ENCODE peak calls at places on chromosomes 13 and 19, in nine cellular contexts. One of them, this sample, is unnamed.

GRCh38 chr19:30374791-30375650 is 2.8 kb downstream of the ZNF536 start:
- DNase-seq in stomach: peak
- DNase-seq in activated T-cell treated with anti-CD3 and anti-CD28 coated beads for 24 hours: no peak
- DNase-seq in stimulated activated CD8-positive, alpha-beta memory T cell treated with anti-CD3 and anti-CD28 coated beads, Interleukin-15, amount 100 ng/mL, for 24 hours: no peak
- DNase-seq in HTR-8/SVneo: no peak
- DNase-seq in brain microvascular endothelial cell: no peak
- DNase-seq in omental fat pad: no peak
- DNase-seq in lower leg skin: peak
- DNase-seq in NCI-H774: no peak
- DNase-seq in this sample: no peak

GRCh38 chr13:95480131-95480545 is 72.4 kb upstream of the CLDN10 start:
- DNase-seq in omental fat pad: no peak
- DNase-seq in lower leg skin: no peak
- DNase-seq in activated T-cell treated with anti-CD3 and anti-CD28 coated beads for 24 hours: no peak
- DNase-seq in NCI-H774: no peak
- DNase-seq in brain microvascular endothelial cell: no peak
- DNase-seq in stomach: no peak
- DNase-seq in HTR-8/SVneo: no peak
- DNase-seq in stimulated activated CD8-positive, alpha-beta memory T cell treated with anti-CD3 and anti-CD28 coated beads, Interleukin-15, amount 100 ng/mL, for 24 hours: no peak
- DNase-seq in this sample: no peak

GRCh38 chr13:74771964-74772363 is 637.8 kb upstream of the KLF12 start:
- DNase-seq in stomach: no peak
- DNase-seq in HTR-8/SVneo: peak
- DNase-seq in NCI-H774: no peak
- DNase-seq in activated T-cell treated with anti-CD3 and anti-CD28 coated beads for 24 hours: no peak
- DNase-seq in stimulated activated CD8-positive, alpha-beta memory T cell treated with anti-CD3 and anti-CD28 coated beads, Interleukin-15, amount 100 ng/mL, for 24 hours: no peak
- DNase-seq in brain microvascular endothelial cell: peak
- DNase-seq in lower leg skin: no peak
- DNase-seq in omental fat pad: no peak
- DNase-seq in this sample: no peak

GRCh38 chr19:45468159-45468651 is 409 bp downstream of the FOSB start:
- DNase-seq in omental fat pad: no peak
- DNase-seq in HTR-8/SVneo: no peak
- DNase-seq in brain microvascular endothelial cell: peak
- DNase-seq in stomach: peak
- DNase-seq in lower leg skin: peak
- DNase-seq in NCI-H774: no peak
- DNase-seq in activated T-cell treated with anti-CD3 and anti-CD28 coated beads for 24 hours: no peak
- DNase-seq in stimulated activated CD8-positive, alpha-beta memory T cell treated with anti-CD3 and anti-CD28 coated beads, Interleukin-15, amount 100 ng/mL, for 24 hours: no peak
- DNase-seq in this sample: no peak

GRCh38 chr19:3356805-3357204 is 9.6 kb upstream of the NFIC start:
- DNase-seq in lower leg skin: no peak
- DNase-seq in HTR-8/SVneo: no peak
- DNase-seq in stimulated activated CD8-positive, alpha-beta memory T cell treated with anti-CD3 and anti-CD28 coated beads, Interleukin-15, amount 100 ng/mL, for 24 hours: no peak
- DNase-seq in brain microvascular endothelial cell: no peak
- DNase-seq in stomach: no peak
- DNase-seq in omental fat pad: no peak
- DNase-seq in NCI-H774: no peak
- DNase-seq in activated T-cell treated with anti-CD3 and anti-CD28 coated beads for 24 hours: no peak
- DNase-seq in this sample: no peak

GRCh38 chr13:30826911-30827577 is 79.0 kb upstream of the MEDAG start:
- DNase-seq in activated T-cell treated with anti-CD3 and anti-CD28 coated beads for 24 hours: no peak
- DNase-seq in NCI-H774: no peak
- DNase-seq in stimulated activated CD8-positive, alpha-beta memory T cell treated with anti-CD3 and anti-CD28 coated beads, Interleukin-15, amount 100 ng/mL, for 24 hours: no peak
- DNase-seq in lower leg skin: peak
- DNase-seq in omental fat pad: no peak
- DNase-seq in stomach: no peak
- DNase-seq in HTR-8/SVneo: no peak
- DNase-seq in brain microvascular endothelial cell: no peak
- DNase-seq in this sample: no peak

GRCh38 chr19:19849056-19849455 is 16.6 kb upstream of the ZNF253 start:
- DNase-seq in lower leg skin: no peak
- DNase-seq in stimulated activated CD8-positive, alpha-beta memory T cell treated with anti-CD3 and anti-CD28 coated beads, Interleukin-15, amount 100 ng/mL, for 24 hours: no peak
- DNase-seq in brain microvascular endothelial cell: no peak
- DNase-seq in stomach: no peak
- DNase-seq in omental fat pad: no peak
- DNase-seq in activated T-cell treated with anti-CD3 and anti-CD28 coated beads for 24 hours: no peak
- DNase-seq in HTR-8/SVneo: no peak
- DNase-seq in NCI-H774: no peak
- DNase-seq in this sample: no peak

GRCh38 chr19:15471639-15472101 is 7.3 kb upstream of the RASAL3 start:
- DNase-seq in brain microvascular endothelial cell: no peak
- DNase-seq in stomach: no peak
- DNase-seq in activated T-cell treated with anti-CD3 and anti-CD28 coated beads for 24 hours: no peak
- DNase-seq in NCI-H774: no peak
- DNase-seq in HTR-8/SVneo: no peak
- DNase-seq in stimulated activated CD8-positive, alpha-beta memory T cell treated with anti-CD3 and anti-CD28 coated beads, Interleukin-15, amount 100 ng/mL, for 24 hours: no peak
- DNase-seq in omental fat pad: no peak
- DNase-seq in lower leg skin: no peak
- DNase-seq in this sample: no peak

GRCh38 chr13:30843548-30843947 is 62.5 kb upstream of the MEDAG start:
- DNase-seq in activated T-cell treated with anti-CD3 and anti-CD28 coated beads for 24 hours: no peak
- DNase-seq in omental fat pad: no peak
- DNase-seq in stomach: no peak
- DNase-seq in HTR-8/SVneo: no peak
- DNase-seq in stimulated activated CD8-positive, alpha-beta memory T cell treated with anti-CD3 and anti-CD28 coated beads, Interleukin-15, amount 100 ng/mL, for 24 hours: no peak
- DNase-seq in NCI-H774: no peak
- DNase-seq in lower leg skin: no peak
- DNase-seq in brain microvascular endothelial cell: no peak
- DNase-seq in this sample: no peak

GRCh38 chr19:28556371-28556770 is 656.6 kb downstream of the UQCRFS1 start:
- DNase-seq in NCI-H774: no peak
- DNase-seq in HTR-8/SVneo: no peak
- DNase-seq in brain microvascular endothelial cell: no peak
- DNase-seq in stimulated activated CD8-positive, alpha-beta memory T cell treated with anti-CD3 and anti-CD28 coated beads, Interleukin-15, amount 100 ng/mL, for 24 hours: no peak
- DNase-seq in omental fat pad: no peak
- DNase-seq in activated T-cell treated with anti-CD3 and anti-CD28 coated beads for 24 hours: no peak
- DNase-seq in lower leg skin: no peak
- DNase-seq in stomach: no peak
- DNase-seq in this sample: no peak

GRCh38 chr13:37488682-37489081 is 109.9 kb downstream of the POSTN start:
- DNase-seq in stomach: no peak
- DNase-seq in brain microvascular endothelial cell: no peak
- DNase-seq in activated T-cell treated with anti-CD3 and anti-CD28 coated beads for 24 hours: no peak
- DNase-seq in HTR-8/SVneo: no peak
- DNase-seq in omental fat pad: no peak
- DNase-seq in NCI-H774: no peak
- DNase-seq in lower leg skin: no peak
- DNase-seq in stimulated activated CD8-positive, alpha-beta memory T cell treated with anti-CD3 and anti-CD28 coated beads, Interleukin-15, amount 100 ng/mL, for 24 hours: no peak
- DNase-seq in this sample: no peak

GRCh38 chr13:92158335-92158734 is 759.9 kb downstream of the GPC5 start:
- DNase-seq in stimulated activated CD8-positive, alpha-beta memory T cell treated with anti-CD3 and anti-CD28 coated beads, Interleukin-15, amount 100 ng/mL, for 24 hours: no peak
- DNase-seq in activated T-cell treated with anti-CD3 and anti-CD28 coated beads for 24 hours: no peak
- DNase-seq in brain microvascular endothelial cell: peak
- DNase-seq in omental fat pad: no peak
- DNase-seq in HTR-8/SVneo: peak
- DNase-seq in lower leg skin: no peak
- DNase-seq in NCI-H774: no peak
- DNase-seq in stomach: no peak
- DNase-seq in this sample: no peak

GRCh38 chr13:111204438-111205177 is 89.5 kb downstream of the ARHGEF7 start:
- DNase-seq in lower leg skin: peak
- DNase-seq in HTR-8/SVneo: peak
- DNase-seq in stomach: no peak
- DNase-seq in stimulated activated CD8-positive, alpha-beta memory T cell treated with anti-CD3 and anti-CD28 coated beads, Interleukin-15, amount 100 ng/mL, for 24 hours: no peak
- DNase-seq in NCI-H774: no peak
- DNase-seq in omental fat pad: no peak
- DNase-seq in brain microvascular endothelial cell: peak
- DNase-seq in activated T-cell treated with anti-CD3 and anti-CD28 coated beads for 24 hours: no peak
- DNase-seq in this sample: no peak

GRCh38 chr13:44373247-44373600 is 400 bp upstream of the SERP2 start:
- DNase-seq in activated T-cell treated with anti-CD3 and anti-CD28 coated beads for 24 hours: no peak
- DNase-seq in stomach: no peak
- DNase-seq in brain microvascular endothelial cell: no peak
- DNase-seq in NCI-H774: no peak
- DNase-seq in stimulated activated CD8-positive, alpha-beta memory T cell treated with anti-CD3 and anti-CD28 coated beads, Interleukin-15, amount 100 ng/mL, for 24 hours: no peak
- DNase-seq in HTR-8/SVneo: no peak
- DNase-seq in lower leg skin: no peak
- DNase-seq in omental fat pad: no peak
- DNase-seq in this sample: no peak

GRCh38 chr19:14003279-14004051 is 2.7 kb downstream of the RFX1 start:
- DNase-seq in activated T-cell treated with anti-CD3 and anti-CD28 coated beads for 24 hours: no peak
- DNase-seq in lower leg skin: no peak
- DNase-seq in omental fat pad: no peak
- DNase-seq in HTR-8/SVneo: no peak
- DNase-seq in stimulated activated CD8-positive, alpha-beta memory T cell treated with anti-CD3 and anti-CD28 coated beads, Interleukin-15, amount 100 ng/mL, for 24 hours: no peak
- DNase-seq in stomach: no peak
- DNase-seq in NCI-H774: no peak
- DNase-seq in brain microvascular endothelial cell: no peak
- DNase-seq in this sample: no peak

GRCh38 chr19:47726467-47726866 is 13.2 kb downstream of the EHD2 start:
- DNase-seq in HTR-8/SVneo: no peak
- DNase-seq in lower leg skin: no peak
- DNase-seq in stimulated activated CD8-positive, alpha-beta memory T cell treated with anti-CD3 and anti-CD28 coated beads, Interleukin-15, amount 100 ng/mL, for 24 hours: no peak
- DNase-seq in activated T-cell treated with anti-CD3 and anti-CD28 coated beads for 24 hours: no peak
- DNase-seq in omental fat pad: no peak
- DNase-seq in stomach: no peak
- DNase-seq in brain microvascular endothelial cell: no peak
- DNase-seq in NCI-H774: no peak
- DNase-seq in this sample: no peak

GRCh38 chr19:36041831-36042230 is 9.2 kb upstream of the CLIP3 start:
- DNase-seq in stimulated activated CD8-positive, alpha-beta memory T cell treated with anti-CD3 and anti-CD28 coated beads, Interleukin-15, amount 100 ng/mL, for 24 hours: no peak
- DNase-seq in brain microvascular endothelial cell: peak
- DNase-seq in HTR-8/SVneo: peak
- DNase-seq in NCI-H774: no peak
- DNase-seq in stomach: no peak
- DNase-seq in activated T-cell treated with anti-CD3 and anti-CD28 coated beads for 24 hours: no peak
- DNase-seq in omental fat pad: no peak
- DNase-seq in lower leg skin: no peak
- DNase-seq in this sample: no peak

GRCh38 chr19:45508931-45509691 is 1.8 kb downstream of the VASP start:
- DNase-seq in stomach: peak
- DNase-seq in brain microvascular endothelial cell: peak
- DNase-seq in lower leg skin: peak
- DNase-seq in NCI-H774: peak
- DNase-seq in omental fat pad: peak
- DNase-seq in HTR-8/SVneo: peak
- DNase-seq in stimulated activated CD8-positive, alpha-beta memory T cell treated with anti-CD3 and anti-CD28 coated beads, Interleukin-15, amount 100 ng/mL, for 24 hours: no peak
- DNase-seq in activated T-cell treated with anti-CD3 and anti-CD28 coated beads for 24 hours: no peak
- DNase-seq in this sample: peak

GRCh38 chr13:98445340-98446233 is 131.3 kb downstream of the STK24 start:
- DNase-seq in lower leg skin: peak
- DNase-seq in omental fat pad: peak
- DNase-seq in brain microvascular endothelial cell: peak
- DNase-seq in stomach: peak
- DNase-seq in stimulated activated CD8-positive, alpha-beta memory T cell treated with anti-CD3 and anti-CD28 coated beads, Interleukin-15, amount 100 ng/mL, for 24 hours: peak
- DNase-seq in NCI-H774: no peak
- DNase-seq in HTR-8/SVneo: peak
- DNase-seq in activated T-cell treated with anti-CD3 and anti-CD28 coated beads for 24 hours: peak
- DNase-seq in this sample: peak

GRCh38 chr13:99605417-99606321 is 104.4 kb downstream of the TM9SF2 start:
- DNase-seq in omental fat pad: no peak
- DNase-seq in stimulated activated CD8-positive, alpha-beta memory T cell treated with anti-CD3 and anti-CD28 coated beads, Interleukin-15, amount 100 ng/mL, for 24 hours: no peak
- DNase-seq in activated T-cell treated with anti-CD3 and anti-CD28 coated beads for 24 hours: peak
- DNase-seq in stomach: peak
- DNase-seq in brain microvascular endothelial cell: no peak
- DNase-seq in NCI-H774: peak
- DNase-seq in HTR-8/SVneo: peak
- DNase-seq in lower leg skin: peak
- DNase-seq in this sample: peak

GRCh38 chr13:42804244-42804868 is 23.0 kb downstream of the FAM216B start:
- DNase-seq in HTR-8/SVneo: no peak
- DNase-seq in lower leg skin: no peak
- DNase-seq in NCI-H774: no peak
- DNase-seq in omental fat pad: no peak
- DNase-seq in stimulated activated CD8-positive, alpha-beta memory T cell treated with anti-CD3 and anti-CD28 coated beads, Interleukin-15, amount 100 ng/mL, for 24 hours: no peak
- DNase-seq in brain microvascular endothelial cell: no peak
- DNase-seq in stomach: no peak
- DNase-seq in activated T-cell treated with anti-CD3 and anti-CD28 coated beads for 24 hours: no peak
- DNase-seq in this sample: no peak

GRCh38 chr19:39677931-39678889 is 22.5 kb downstream of the LGALS16 start:
- DNase-seq in activated T-cell treated with anti-CD3 and anti-CD28 coated beads for 24 hours: no peak
- DNase-seq in HTR-8/SVneo: peak
- DNase-seq in NCI-H774: peak
- DNase-seq in omental fat pad: no peak
- DNase-seq in stomach: peak
- DNase-seq in stimulated activated CD8-positive, alpha-beta memory T cell treated with anti-CD3 and anti-CD28 coated beads, Interleukin-15, amount 100 ng/mL, for 24 hours: no peak
- DNase-seq in lower leg skin: no peak
- DNase-seq in brain microvascular endothelial cell: no peak
- DNase-seq in this sample: no peak

GRCh38 chr19:5011476-5012238 is 42.7 kb downstream of the KDM4B start:
- DNase-seq in NCI-H774: no peak
- DNase-seq in stimulated activated CD8-positive, alpha-beta memory T cell treated with anti-CD3 and anti-CD28 coated beads, Interleukin-15, amount 100 ng/mL, for 24 hours: no peak
- DNase-seq in stomach: no peak
- DNase-seq in brain microvascular endothelial cell: no peak
- DNase-seq in activated T-cell treated with anti-CD3 and anti-CD28 coated beads for 24 hours: no peak
- DNase-seq in omental fat pad: no peak
- DNase-seq in HTR-8/SVneo: no peak
- DNase-seq in lower leg skin: no peak
- DNase-seq in this sample: no peak

GRCh38 chr19:5452594-5453565 is 2.3 kb upstream of the ZNRF4 start:
- DNase-seq in stimulated activated CD8-positive, alpha-beta memory T cell treated with anti-CD3 and anti-CD28 coated beads, Interleukin-15, amount 100 ng/mL, for 24 hours: no peak
- DNase-seq in stomach: no peak
- DNase-seq in brain microvascular endothelial cell: peak
- DNase-seq in HTR-8/SVneo: no peak
- DNase-seq in omental fat pad: no peak
- DNase-seq in lower leg skin: no peak
- DNase-seq in NCI-H774: no peak
- DNase-seq in activated T-cell treated with anti-CD3 and anti-CD28 coated beads for 24 hours: no peak
- DNase-seq in this sample: no peak

GRCh38 chr19:15300533-15301194 is 31.7 kb downstream of the BRD4 start:
- DNase-seq in HTR-8/SVneo: no peak
- DNase-seq in stomach: no peak
- DNase-seq in omental fat pad: no peak
- DNase-seq in stimulated activated CD8-positive, alpha-beta memory T cell treated with anti-CD3 and anti-CD28 coated beads, Interleukin-15, amount 100 ng/mL, for 24 hours: no peak
- DNase-seq in NCI-H774: no peak
- DNase-seq in activated T-cell treated with anti-CD3 and anti-CD28 coated beads for 24 hours: no peak
- DNase-seq in lower leg skin: no peak
- DNase-seq in brain microvascular endothelial cell: peak
- DNase-seq in this sample: no peak

GRCh38 chr13:31114641-31115040 is 47.1 kb downstream of the HSPH1 start:
- DNase-seq in HTR-8/SVneo: no peak
- DNase-seq in activated T-cell treated with anti-CD3 and anti-CD28 coated beads for 24 hours: no peak
- DNase-seq in NCI-H774: no peak
- DNase-seq in stomach: no peak
- DNase-seq in brain microvascular endothelial cell: no peak
- DNase-seq in lower leg skin: peak
- DNase-seq in stimulated activated CD8-positive, alpha-beta memory T cell treated with anti-CD3 and anti-CD28 coated beads, Interleukin-15, amount 100 ng/mL, for 24 hours: no peak
- DNase-seq in omental fat pad: no peak
- DNase-seq in this sample: no peak

GRCh38 chr13:46184277-46184699 is 2.3 kb upstream of the LCP1 start:
- DNase-seq in activated T-cell treated with anti-CD3 and anti-CD28 coated beads for 24 hours: peak
- DNase-seq in stomach: peak
- DNase-seq in omental fat pad: no peak
- DNase-seq in NCI-H774: no peak
- DNase-seq in brain microvascular endothelial cell: no peak
- DNase-seq in HTR-8/SVneo: no peak
- DNase-seq in stimulated activated CD8-positive, alpha-beta memory T cell treated with anti-CD3 and anti-CD28 coated beads, Interleukin-15, amount 100 ng/mL, for 24 hours: peak
- DNase-seq in lower leg skin: peak
- DNase-seq in this sample: peak

GRCh38 chr13:99655351-99656091 is 154.2 kb downstream of the TM9SF2 start:
- DNase-seq in NCI-H774: no peak
- DNase-seq in brain microvascular endothelial cell: peak
- DNase-seq in activated T-cell treated with anti-CD3 and anti-CD28 coated beads for 24 hours: no peak
- DNase-seq in HTR-8/SVneo: no peak
- DNase-seq in omental fat pad: no peak
- DNase-seq in stomach: no peak
- DNase-seq in stimulated activated CD8-positive, alpha-beta memory T cell treated with anti-CD3 and anti-CD28 coated beads, Interleukin-15, amount 100 ng/mL, for 24 hours: no peak
- DNase-seq in lower leg skin: no peak
- DNase-seq in this sample: no peak

GRCh38 chr13:67827992-67828391 is 597.9 kb upstream of the PCDH9 start:
- DNase-seq in brain microvascular endothelial cell: no peak
- DNase-seq in stomach: no peak
- DNase-seq in lower leg skin: no peak
- DNase-seq in omental fat pad: no peak
- DNase-seq in stimulated activated CD8-positive, alpha-beta memory T cell treated with anti-CD3 and anti-CD28 coated beads, Interleukin-15, amount 100 ng/mL, for 24 hours: no peak
- DNase-seq in activated T-cell treated with anti-CD3 and anti-CD28 coated beads for 24 hours: no peak
- DNase-seq in NCI-H774: no peak
- DNase-seq in HTR-8/SVneo: no peak
- DNase-seq in this sample: no peak

This sample was measured in mucosa of descending colon.